ENCODE peak calls at places on chromosomes 1 and 21, in six cellular contexts. M is endothelial cell of umbilical vein, Q is hepatocyte, I is GM23248, U is mammary epithelial cell, S is astrocyte. T is an unnamed sample.

GRCh38 chr1:27350673-27351540 is 9.1 kb downstream of the SYTL1 start:
- DNase-seq in M (no peak), Q (peak; percentile 79), I (peak; percentile 49), U (no peak), S (peak; percentile 7), T (no peak)

GRCh38 chr1:28421744-28422143 is 52.2 kb downstream of the PHACTR4 start:
- DNase-seq in M (peak; percentile 76), Q (no peak), I (no peak), U (peak; percentile 72), S (no peak), T (peak; percentile 88)

GRCh38 chr1:181139631-181140051 is 51.1 kb downstream of the IER5 start:
- DNase-seq in M (peak; percentile 22), Q (no peak), I (peak; percentile 76), U (peak; percentile 78), S (no peak), T (peak; percentile 86)

GRCh38 chr21:31554511-31555022 is 104.9 kb upstream of the SOD1 start:
- DNase-seq in M (no peak), Q (no peak), I (peak; percentile 50), U (peak; percentile 43), S (peak; percentile 82), T (peak; percentile 78)

GRCh38 chr21:43959231-43960041 is 52.7 kb upstream of the TRAPPC10 start:
- DNase-seq in M (no peak), Q (no peak), I (no peak), U (no peak), S (no peak), T (no peak)

GRCh38 chr1:110350360-110350759 is 11.2 kb downstream of the RBM15 start:
- DNase-seq in M (no peak), Q (no peak), I (no peak), U (no peak), S (no peak), T (no peak)

GRCh38 chr1:211135342-211135950 is 1.5 kb upstream of the KCNH1 start:
- DNase-seq in M (peak; percentile 42), Q (peak; percentile 68), I (peak; percentile 72), U (peak; percentile 46), S (peak; percentile 55), T (peak; percentile 83)

GRCh38 chr1:15341634-15342375 is 67.9 kb upstream of the EFHD2 start:
- DNase-seq in M (peak; percentile 83), Q (peak; percentile 63), I (peak; percentile 77), U (peak; percentile 53), S (peak; percentile 61), T (peak; percentile 75)

GRCh38 chr1:206729050-206729449 is 41.5 kb upstream of the IL19 start:
- DNase-seq in M (no peak), Q (no peak), I (no peak), U (no peak), S (no peak), T (no peak)

GRCh38 chr1:219900201-219900600 is 28.2 kb downstream of the SLC30A10 start:
- DNase-seq in M (peak; percentile 41), Q (no peak), I (no peak), U (no peak), S (peak; percentile 2), T (no peak)

DNA sequence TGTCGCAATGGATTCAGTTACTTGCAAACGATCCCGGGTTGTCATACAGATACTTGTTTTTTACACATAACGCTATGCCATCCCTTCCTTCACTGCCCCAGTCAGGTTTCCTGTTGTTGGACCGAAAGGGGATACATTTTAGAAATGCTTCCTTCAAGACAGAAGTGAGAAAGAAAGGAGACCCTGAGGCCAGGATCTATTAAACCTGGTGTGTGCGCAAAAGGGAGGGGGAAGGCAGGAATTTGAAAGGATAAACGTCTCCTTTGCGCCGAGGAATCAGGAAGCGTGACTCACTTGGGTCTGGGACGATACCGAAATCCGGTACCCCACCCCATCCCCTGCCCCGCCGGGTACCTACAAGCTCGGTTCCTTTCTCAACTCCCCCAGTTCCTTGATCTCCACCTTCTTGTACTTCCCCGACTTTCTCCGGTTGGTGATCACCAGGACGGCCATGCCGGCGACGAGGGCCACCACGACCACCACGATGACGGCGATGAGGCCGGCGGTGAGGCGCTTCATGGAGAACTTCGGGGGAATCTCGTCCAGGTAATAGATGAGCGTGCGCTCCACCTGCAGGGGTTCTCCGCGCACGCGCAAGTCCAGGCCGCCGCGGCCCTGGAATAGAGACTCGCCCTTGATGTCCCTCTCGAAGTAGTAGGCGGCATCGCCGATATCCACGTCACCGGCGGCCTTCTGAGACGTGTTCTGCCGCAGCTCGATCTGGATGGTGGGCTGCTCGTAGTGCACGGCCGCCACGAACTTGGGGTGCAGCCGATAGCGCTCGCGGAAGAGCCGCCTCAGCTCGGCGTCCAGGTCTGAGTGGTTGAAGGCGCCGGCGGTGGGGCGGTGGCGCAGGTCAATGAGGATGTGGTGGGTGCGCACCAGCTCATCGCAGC is 973 bp downstream of the TACSTD2 start:
- DNase-seq in M (peak; percentile 76), Q (no peak), I (peak; percentile 50), U (peak; percentile 65), S (no peak), T (peak; percentile 65)
- TF ChIP-seq EZH2 in M (peak; percentile 68), Q (no peak), I (no peak), U (no peak), S (no peak), T (no peak)

GRCh38 chr1:50419192-50419906 is 3.9 kb downstream of the DMRTA2 start:
- DNase-seq in M (no peak), Q (no peak), I (peak; percentile 58), U (no peak), S (no peak), T (no peak)
- H3K27me3 ChIP-seq in M (peaks cover 85% of the 10 kb centered on the region), Q (peaks cover 98% of the 10 kb centered on the region), I (peaks cover 98% of the 10 kb centered on the region), U (peaks cover 91% of the 10 kb centered on the region), S (peaks cover 87% of the 10 kb centered on the region), T (no peaks in the 10 kb centered on the region)

GRCh38 chr21:32881458-32881857 is 109.9 kb upstream of the PAXBP1 start:
- DNase-seq in M (no peak), Q (no peak), I (no peak), U (no peak), S (no peak), T (no peak)
- TF ChIP-seq EZH2 in M (no peak), Q (no peak), I (no peak), U (no peak), S (no peak), T (peak; percentile 72)

GRCh38 chr1:248625971-248626370 is 8.9 kb downstream of the OR2T11 start:
- DNase-seq in M (no peak), Q (no peak), I (no peak), U (no peak), S (no peak), T (no peak)

GRCh38 chr1:248630551-248630950 is 4.3 kb downstream of the OR2T11 start:
- DNase-seq in M (no peak), Q (no peak), I (no peak), U (no peak), S (no peak), T (no peak)

GRCh38 chr1:248627971-248628844 is 6.7 kb downstream of the OR2T11 start:
- DNase-seq in M (no peak), Q (no peak), I (no peak), U (no peak), S (no peak), T (no peak)

DNA sequence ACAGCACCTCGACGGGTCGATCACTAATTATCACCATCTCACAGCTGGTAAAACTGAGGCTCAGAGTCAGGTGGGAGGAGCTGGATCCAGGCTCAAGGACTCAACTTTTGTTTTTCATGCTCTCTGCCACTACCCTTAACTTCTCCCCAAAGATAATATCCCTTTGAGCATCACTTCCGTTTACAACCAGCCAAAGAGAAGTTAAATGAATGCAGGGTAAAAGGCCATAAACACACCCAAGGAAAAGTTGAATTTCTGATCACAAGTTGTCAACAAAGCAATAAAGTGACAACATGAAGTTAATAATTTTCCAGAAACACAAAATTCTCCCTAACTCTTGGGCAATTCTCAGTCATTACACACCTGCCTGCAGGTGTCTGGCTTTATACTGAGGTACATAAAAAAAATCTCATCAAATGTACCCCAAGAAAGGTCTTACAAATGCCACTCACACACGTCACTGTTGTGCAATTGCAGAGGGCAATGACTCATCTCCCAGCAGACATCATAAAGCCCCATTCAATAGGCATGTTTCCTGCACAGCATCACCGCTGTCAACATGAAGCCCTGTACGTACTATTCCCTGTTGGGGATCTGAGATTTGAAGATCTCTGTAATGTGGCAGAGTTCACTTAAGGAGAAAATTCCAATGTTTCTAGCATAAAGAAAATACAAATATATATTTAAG is 3.4 kb downstream of the OR2T11 start:
- DNase-seq in M (no peak), Q (no peak), I (no peak), U (no peak), S (no peak), T (peak; percentile 52)
- H3K27me3 ChIP-seq in M (no peaks in the 10 kb centered on the region), Q (no peaks in the 10 kb centered on the region), I (no peaks in the 10 kb centered on the region), U (no peaks in the 10 kb centered on the region), S (no peaks in the 10 kb centered on the region), T (peaks cover 1% of the 10 kb centered on the region)